ENCODE peak calls at places on chromosomes 11 and 22, in eight cellular contexts. P, F, T, G, N, R, K and U are unnamed samples.
A peak's percentile ranks its signal among the peaks of the same experiment; 100 is the strongest.

GRCh38 chr22:37492428-37493344 is 6.5 kb upstream of the MFNG start:
- DNase-seq in P (peak; percentile 61), F (peak; percentile 51), T (no peak), G (peak; percentile 34), N (no peak), R (no peak), K (no peak), U (no peak)

GRCh38 chr11:70733327-70734325 is 335.3 kb downstream of the CTTN start:
- DNase-seq in P (no peak), F (no peak), T (no peak), G (no peak), N (no peak), R (peak; percentile 33), K (no peak), U (no peak)

GRCh38 chr22:25404556-25404922 is 159.9 kb upstream of the GRK3 start:
- DNase-seq in P (no peak), F (no peak), T (peak; percentile 41), G (no peak), N (no peak), R (no peak), K (no peak), U (no peak)

GRCh38 chr11:57363681-57364080 is 17.3 kb downstream of the PRG3 start:
- DNase-seq in P (no peak), F (no peak), T (no peak), G (no peak), N (no peak), R (no peak), K (no peak), U (no peak)

GRCh38 chr11:47314992-47315391 is 37.5 kb downstream of the MYBPC3 start:
- DNase-seq in P (no peak), F (no peak), T (no peak), G (no peak), N (no peak), R (no peak), K (no peak), U (no peak)

GRCh38 chr22:24146791-24147353 is 34.4 kb upstream of the SUSD2 start:
- DNase-seq in P (no peak), F (peak; percentile 58), T (peak; percentile 67), G (peak; percentile 45), N (peak; percentile 45), R (no peak), K (no peak), U (no peak)

GRCh38 chr11:34671946-34672345 is 51.1 kb downstream of the EHF start:
- DNase-seq in P (no peak), F (no peak), T (no peak), G (no peak), N (no peak), R (no peak), K (no peak), U (no peak)

GRCh38 chr11:65448074-65448417 is 25.4 kb downstream of the NEAT1 start:
- DNase-seq in P (no peak), F (no peak), T (no peak), G (no peak), N (no peak), R (no peak), K (no peak), U (no peak)

GRCh38 chr11:119378851-119379465 is 2.5 kb downstream of the USP2 start:
- DNase-seq in P (no peak), F (peak; percentile 83), T (no peak), G (no peak), N (no peak), R (peak; percentile 83), K (no peak), U (no peak)

GRCh38 chr22:37559901-37560681 is at the start of gene CDC42EP1:
- DNase-seq in P (no peak), F (peak; percentile 59), T (peak; percentile 89), G (peak; percentile 77), N (peak; percentile 65), R (peak; percentile 75), K (peak; percentile 52), U (no peak)

GRCh38 chr11:19963697-19964340 is 196.5 kb downstream of the DBX1 start:
- DNase-seq in P (no peak), F (no peak), T (no peak), G (no peak), N (no peak), R (no peak), K (no peak), U (no peak)

GRCh38 chr11:118581057-118581456 is 8.8 kb downstream of the ARCN1 start:
- DNase-seq in P (no peak), F (no peak), T (no peak), G (no peak), N (no peak), R (no peak), K (no peak), U (no peak)

GRCh38 chr22:48536691-48537591 is 1290.7 kb downstream of the BRD1 start:
- DNase-seq in P (no peak), F (no peak), T (no peak), G (peak; percentile 82), N (no peak), R (peak; percentile 64), K (peak; percentile 31), U (no peak)

GRCh38 chr11:134577801-134578200 is 165.8 kb upstream of the B3GAT1 start:
- DNase-seq in P (no peak), F (no peak), T (no peak), G (no peak), N (no peak), R (no peak), K (no peak), U (peak; percentile 83)

GRCh38 chr22:45880732-45881523 is 96.0 kb downstream of the WNT7B start:
- DNase-seq in P (no peak), F (peak; percentile 22), T (no peak), G (no peak), N (no peak), R (peak; percentile 45), K (no peak), U (no peak)

GRCh38 chr11:74321487-74322188 is 10.2 kb upstream of the P4HA3 start:
- DNase-seq in P (no peak), F (peak; percentile 42), T (peak; percentile 34), G (peak; percentile 13), N (no peak), R (no peak), K (no peak), U (no peak)

DNA sequence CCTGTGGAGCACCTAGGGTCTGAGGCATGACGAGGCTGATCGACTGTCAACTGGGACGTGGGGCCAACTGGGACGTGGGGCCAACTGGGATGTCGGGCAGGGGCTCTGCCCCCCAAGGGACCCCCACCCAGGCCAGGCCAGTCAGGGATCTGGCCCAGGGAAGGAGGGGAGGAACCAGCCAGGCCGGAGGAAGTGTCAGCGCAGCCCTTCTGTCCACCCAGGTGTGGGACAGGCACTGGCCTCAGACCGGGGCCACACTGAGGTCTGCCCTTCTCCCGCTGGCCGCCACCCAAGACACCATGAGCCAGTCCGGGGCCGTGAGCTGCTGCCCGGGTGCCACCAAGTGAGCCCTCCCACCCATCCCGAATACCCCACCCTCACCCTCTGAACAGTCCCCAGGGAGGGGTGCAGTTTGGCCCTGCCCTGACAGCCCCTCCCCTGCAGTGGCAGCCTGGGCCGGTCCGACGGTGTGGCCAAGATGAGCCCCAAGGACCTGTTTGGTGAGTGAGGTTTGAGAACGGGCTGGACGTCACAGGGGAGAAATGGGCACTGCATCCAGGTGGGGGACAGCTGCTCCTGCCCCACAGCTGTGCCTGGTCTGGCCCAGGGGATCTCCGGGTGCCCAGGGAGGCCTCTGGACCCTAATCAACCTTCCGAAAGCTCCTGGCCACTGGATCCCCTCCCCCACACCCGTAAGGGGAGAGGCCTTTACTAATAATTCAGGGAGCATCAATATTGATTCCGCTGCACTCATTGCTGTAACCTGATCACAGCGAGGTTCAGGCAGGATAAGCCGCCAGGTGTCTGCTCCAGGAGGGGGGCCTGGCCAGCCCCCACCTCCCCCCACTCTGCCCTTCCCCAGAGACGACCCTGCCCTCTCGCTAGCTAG is 3.3 kb downstream of the EPS8L2 start:
- DNase-seq in P (no peak), F (no peak), T (peak; percentile 20), G (no peak), N (no peak), R (no peak), K (no peak), U (no peak)
- H3K4me1 ChIP-seq in P (peaks cover 24% of the 10 kb centered on the region), F (peaks cover 13% of the 10 kb centered on the region), T (peaks cover 62% of the 10 kb centered on the region), G (peaks cover 76% of the 10 kb centered on the region), N (peaks cover 43% of the 10 kb centered on the region), R (peaks cover 7% of the 10 kb centered on the region), K (peaks cover 32% of the 10 kb centered on the region), U (peaks cover 24% of the 10 kb centered on the region)

DNA sequence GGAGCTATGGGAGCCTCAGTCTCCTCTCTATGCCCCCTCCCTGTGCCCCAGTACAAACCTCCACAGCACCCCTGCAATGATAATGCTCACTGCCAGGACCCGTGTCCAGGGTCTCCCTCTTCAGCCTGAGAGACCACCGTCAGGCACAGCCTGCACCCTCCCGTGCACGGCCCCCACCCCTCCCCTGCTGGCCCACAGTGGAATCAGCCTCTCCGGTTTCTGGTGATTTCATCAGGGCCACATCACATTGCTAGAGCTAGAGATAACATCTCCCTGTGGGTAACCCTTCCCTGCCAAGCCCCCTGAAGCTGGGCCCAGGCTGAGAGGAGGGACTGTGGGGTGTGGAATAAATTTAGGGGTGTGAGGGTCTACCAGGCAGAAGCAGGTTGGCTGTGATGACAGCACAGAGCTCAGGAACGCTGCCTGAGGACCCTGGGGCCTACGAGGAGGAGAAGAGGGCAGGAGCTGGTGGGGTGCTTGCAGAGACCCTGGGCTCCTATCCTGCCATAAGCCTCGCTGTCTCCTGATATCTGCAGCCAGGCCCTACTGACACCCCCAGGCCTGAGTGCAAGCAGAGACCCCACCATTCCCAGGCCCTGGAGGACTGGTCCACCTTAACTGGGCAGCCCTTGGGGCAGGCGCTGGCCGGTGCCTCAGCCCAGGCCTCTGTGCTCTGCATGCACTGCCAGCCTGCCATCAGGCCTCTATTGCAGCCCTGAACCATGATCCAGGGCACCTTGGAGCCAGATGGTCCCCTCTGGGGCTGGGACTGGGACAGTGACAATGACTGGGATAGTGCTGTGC is at the start of gene KLHDC7B:
- DNase-seq in P (no peak), F (no peak), T (peak; percentile 16), G (no peak), N (no peak), R (peak; percentile 46), K (no peak), U (no peak)
- TF ChIP-seq CTCF in P (no peak), F (peak; percentile 17), T (no peak), G (no peak), N (no peak), R (no peak), K (no peak), U (no peak)

DNA sequence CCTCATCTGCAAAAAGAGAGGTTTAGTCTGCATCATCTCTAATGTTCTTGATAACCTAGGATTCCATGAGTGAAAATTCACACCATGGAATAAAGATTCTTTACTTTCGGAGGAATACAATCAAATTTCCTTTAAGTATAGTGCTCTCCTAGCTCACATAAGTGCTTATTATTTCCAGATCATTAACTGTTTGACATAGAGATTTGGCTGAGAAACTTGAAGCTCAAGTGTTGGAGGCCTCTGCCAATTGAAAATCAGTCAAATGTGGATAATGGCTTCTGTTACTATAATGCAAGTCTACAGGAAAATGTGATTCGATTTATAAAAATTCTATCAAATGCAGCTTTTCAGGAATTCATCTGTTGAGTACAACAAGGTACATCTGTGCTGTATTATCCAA is 144.6 kb downstream of the KIF18A start:
- DNase-seq in P (no peak), F (no peak), T (no peak), G (no peak), N (no peak), R (no peak), K (no peak), U (no peak)
- H3K4me3 ChIP-seq in P (no peak overlapping the region), F (no peak overlapping the region), T (no peak overlapping the region), G (no peak overlapping the region), N (no peak overlapping the region), R (no peak overlapping the region), K (no peak overlapping the region), U (no peak overlapping the region)

DNA sequence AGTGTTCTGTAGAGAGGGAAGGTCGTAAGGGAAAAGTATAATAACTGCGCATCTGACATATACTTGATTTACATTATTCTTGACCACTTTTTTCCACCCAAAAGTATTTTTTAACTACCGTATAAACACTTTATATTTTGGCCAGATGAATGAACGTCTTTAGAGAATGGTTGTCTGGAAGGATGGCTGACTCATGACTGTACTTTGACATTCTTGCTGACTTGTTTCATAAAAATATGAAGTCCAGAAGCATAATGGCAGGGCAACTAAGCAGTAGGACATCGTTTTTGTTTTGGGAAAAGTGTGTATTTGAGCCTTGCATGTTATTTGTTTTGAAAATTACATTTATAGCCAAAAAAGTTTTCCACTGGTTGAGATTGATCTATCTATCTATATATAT is 110.0 kb downstream of the OSBP2 start:
- DNase-seq in P (no peak), F (no peak), T (no peak), G (no peak), N (no peak), R (no peak), K (no peak), U (no peak)
- H3K4me1 ChIP-seq in P (peaks cover 6% of the 10 kb centered on the region), F (peaks cover 3% of the 10 kb centered on the region), T (peaks cover 3% of the 10 kb centered on the region), G (peaks cover 11% of the 10 kb centered on the region), N (peaks cover 15% of the 10 kb centered on the region), R (peaks cover 11% of the 10 kb centered on the region), K (peaks cover 5% of the 10 kb centered on the region), U (peaks cover 17% of the 10 kb centered on the region)